ENCODE peak calls at places on chromosomes 12 and 14, in five cellular contexts. One of them, this sample, is unnamed.

GRCh38 chr12:6953417-6954315 is 2.5 kb downstream of the PTPN6 start:
- DNase-seq in H1: no peak
- DNase-seq in GM12878: peak; percentile 95
- DNase-seq in HepG2: no peak
- DNase-seq in NT2/D1: no peak
- DNase-seq in this sample: no peak

GRCh38 chr12:116697305-116698130 is 40.4 kb downstream of the SPRING1 start:
- DNase-seq in GM12878: no peak
- DNase-seq in HepG2: peak; percentile 57
- DNase-seq in H1: no peak
- DNase-seq in NT2/D1: peak; percentile 56
- DNase-seq in this sample: peak; percentile 55

GRCh38 chr12:40063424-40063823 is 42.5 kb downstream of the SLC2A13 start:
- DNase-seq in GM12878: no peak
- DNase-seq in HepG2: no peak
- DNase-seq in NT2/D1: no peak
- DNase-seq in H1: no peak
- DNase-seq in this sample: no peak

GRCh38 chr12:121926874-121927706 is 8.7 kb downstream of the CFAP251 start:
- DNase-seq in NT2/D1: no peak
- DNase-seq in GM12878: peak; percentile 33
- DNase-seq in H1: no peak
- DNase-seq in HepG2: no peak
- DNase-seq in this sample: no peak

GRCh38 chr12:93137656-93138612 is 208.8 kb upstream of the EEA1 start:
- DNase-seq in NT2/D1: no peak
- DNase-seq in GM12878: no peak
- DNase-seq in H1: no peak
- DNase-seq in HepG2: no peak
- DNase-seq in this sample: no peak

GRCh38 chr12:113463746-113464743 is 7.6 kb downstream of the LHX5 start:
- DNase-seq in HepG2: no peak
- DNase-seq in NT2/D1: no peak
- DNase-seq in H1: no peak
- DNase-seq in GM12878: no peak
- DNase-seq in this sample: no peak

GRCh38 chr12:89357297-89357730 is 5.0 kb upstream of the DUSP6 start:
- DNase-seq in NT2/D1: no peak
- DNase-seq in GM12878: no peak
- DNase-seq in H1: no peak
- DNase-seq in HepG2: peak; percentile 72
- DNase-seq in this sample: no peak

GRCh38 chr12:100401660-100402059 is 44.8 kb downstream of the SLC17A8 start:
- DNase-seq in NT2/D1: no peak
- DNase-seq in H1: no peak
- DNase-seq in HepG2: no peak
- DNase-seq in GM12878: no peak
- DNase-seq in this sample: no peak

GRCh38 chr12:112111931-112112330 is 3.3 kb upstream of the NAA25 start:
- DNase-seq in H1: no peak
- DNase-seq in HepG2: no peak
- DNase-seq in NT2/D1: no peak
- DNase-seq in GM12878: no peak
- DNase-seq in this sample: no peak

GRCh38 chr12:112107306-112107705 is 1.3 kb downstream of the NAA25 start:
- DNase-seq in NT2/D1: no peak
- DNase-seq in HepG2: no peak
- DNase-seq in H1: no peak
- DNase-seq in GM12878: no peak
- DNase-seq in this sample: no peak

GRCh38 chr12:112105891-112106290 is 2.7 kb downstream of the NAA25 start:
- DNase-seq in GM12878: no peak
- DNase-seq in NT2/D1: no peak
- DNase-seq in H1: no peak
- DNase-seq in HepG2: no peak
- DNase-seq in this sample: no peak

GRCh38 chr12:112103758-112104504 is 4.7 kb downstream of the NAA25 start:
- DNase-seq in H1: no peak
- DNase-seq in NT2/D1: no peak
- DNase-seq in GM12878: no peak
- DNase-seq in HepG2: no peak
- DNase-seq in this sample: no peak

GRCh38 chr12:112107728-112108447 is 695 bp downstream of the NAA25 start:
- DNase-seq in GM12878: no peak
- DNase-seq in NT2/D1: no peak
- DNase-seq in H1: no peak
- DNase-seq in HepG2: no peak
- DNase-seq in this sample: peak; percentile 39
- TF ChIP-seq SUZ12 in GM12878: no peak
- TF ChIP-seq SUZ12 in NT2/D1: no peak
- TF ChIP-seq SUZ12 in H1: no peak
- TF ChIP-seq SUZ12 in HepG2: no peak
- TF ChIP-seq SUZ12 in this sample: no peak

DNA sequence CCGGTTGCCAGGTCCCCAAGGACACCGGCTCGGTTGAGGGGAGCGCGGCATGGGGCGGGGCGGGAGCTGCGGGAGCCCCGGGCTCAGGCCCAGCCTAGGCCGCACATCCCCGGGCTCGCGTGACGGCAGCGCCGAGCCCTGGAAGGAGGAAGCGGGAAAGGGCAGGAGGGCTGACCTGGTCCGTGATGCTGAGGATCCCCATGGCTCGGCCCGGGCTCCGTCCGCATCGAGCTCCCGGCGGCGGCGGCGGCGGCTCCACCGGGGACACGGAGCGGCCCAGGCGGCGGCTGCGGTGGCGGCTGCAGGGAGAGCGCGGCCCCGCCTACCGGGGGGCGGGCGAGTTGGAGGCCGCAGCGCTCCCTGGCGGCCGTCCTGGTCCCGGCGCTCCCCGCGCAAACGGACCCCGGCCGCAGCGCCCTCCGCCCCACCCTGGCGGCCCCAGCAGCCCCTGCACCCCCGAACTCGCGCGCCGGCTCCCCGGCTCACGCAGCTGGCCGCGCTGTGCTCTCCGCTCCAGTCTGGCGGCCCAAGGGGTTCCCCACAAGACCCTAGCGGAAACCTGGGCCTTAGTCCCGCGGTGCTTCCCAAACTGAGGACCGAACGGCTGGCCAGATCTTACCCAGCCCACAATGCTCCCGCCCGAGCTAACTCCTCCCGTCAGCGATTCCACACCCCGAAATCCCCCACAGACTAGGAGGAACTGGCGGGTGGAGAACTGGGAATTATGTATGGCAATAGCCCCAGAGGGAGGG is at the start of gene ANKRD52:
- DNase-seq in GM12878: no peak
- DNase-seq in NT2/D1: peak; percentile 60
- DNase-seq in HepG2: peak; percentile 26
- DNase-seq in H1: no peak
- DNase-seq in this sample: peak; percentile 91
- TF ChIP-seq SUZ12 in GM12878: no peak
- TF ChIP-seq SUZ12 in NT2/D1: no peak
- TF ChIP-seq SUZ12 in HepG2: no peak
- TF ChIP-seq SUZ12 in H1: no peak
- TF ChIP-seq SUZ12 in this sample: no peak

GRCh38 chr14:63438065-63438757 is 105.0 kb downstream of the PPP2R5E start:
- DNase-seq in NT2/D1: peak; percentile 2
- DNase-seq in GM12878: no peak
- DNase-seq in H1: no peak
- DNase-seq in HepG2: peak; percentile 9
- DNase-seq in this sample: no peak
- TF ChIP-seq SUZ12 in NT2/D1: no peak
- TF ChIP-seq SUZ12 in GM12878: no peak
- TF ChIP-seq SUZ12 in H1: no peak
- TF ChIP-seq SUZ12 in HepG2: no peak
- TF ChIP-seq SUZ12 in this sample: no peak

GRCh38 chr14:37275963-37276362 is 78.2 kb downstream of the MIPOL1 start:
- DNase-seq in HepG2: no peak
- DNase-seq in NT2/D1: no peak
- DNase-seq in H1: no peak
- DNase-seq in GM12878: no peak
- DNase-seq in this sample: no peak

GRCh38 chr14:37270629-37271028 is 72.9 kb downstream of the MIPOL1 start:
- DNase-seq in NT2/D1: no peak
- DNase-seq in GM12878: no peak
- DNase-seq in H1: no peak
- DNase-seq in HepG2: peak; percentile 42
- DNase-seq in this sample: no peak

GRCh38 chr14:37274652-37275051 is 76.9 kb downstream of the MIPOL1 start:
- DNase-seq in GM12878: no peak
- DNase-seq in HepG2: no peak
- DNase-seq in H1: no peak
- DNase-seq in NT2/D1: no peak
- DNase-seq in this sample: no peak

DNA sequence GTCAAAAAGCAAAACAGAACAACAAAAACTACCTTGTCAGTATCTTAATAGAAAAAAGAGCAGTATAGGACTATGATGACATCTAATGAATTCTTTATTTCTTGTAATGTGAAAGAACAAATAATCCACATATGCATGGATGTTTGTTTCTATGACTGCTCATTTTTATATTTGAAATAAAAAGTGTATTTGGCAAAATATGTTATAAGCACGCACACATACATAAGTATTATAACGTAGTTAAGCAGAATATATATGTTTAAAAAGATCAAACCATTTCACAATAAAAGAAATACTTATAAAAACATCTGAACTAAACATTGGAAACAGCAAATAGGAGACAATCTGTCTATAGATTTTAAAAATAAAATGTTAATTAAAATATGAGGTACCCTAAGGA is 74.8 kb downstream of the MIPOL1 start:
- DNase-seq in NT2/D1: no peak
- DNase-seq in HepG2: no peak
- DNase-seq in H1: no peak
- DNase-seq in GM12878: no peak
- DNase-seq in this sample: no peak
- TF ChIP-seq SUZ12 in NT2/D1: no peak
- TF ChIP-seq SUZ12 in HepG2: no peak
- TF ChIP-seq SUZ12 in H1: no peak
- TF ChIP-seq SUZ12 in GM12878: no peak
- TF ChIP-seq SUZ12 in this sample: no peak

GRCh38 chr12:109591041-109591440 is 17.4 kb downstream of the MVK start:
- DNase-seq in NT2/D1: no peak
- DNase-seq in GM12878: no peak
- DNase-seq in H1: no peak
- DNase-seq in HepG2: no peak
- DNase-seq in this sample: no peak
- TF ChIP-seq SUZ12 in NT2/D1: no peak
- TF ChIP-seq SUZ12 in GM12878: no peak
- TF ChIP-seq SUZ12 in H1: no peak
- TF ChIP-seq SUZ12 in HepG2: no peak
- TF ChIP-seq SUZ12 in this sample: no peak

DNA sequence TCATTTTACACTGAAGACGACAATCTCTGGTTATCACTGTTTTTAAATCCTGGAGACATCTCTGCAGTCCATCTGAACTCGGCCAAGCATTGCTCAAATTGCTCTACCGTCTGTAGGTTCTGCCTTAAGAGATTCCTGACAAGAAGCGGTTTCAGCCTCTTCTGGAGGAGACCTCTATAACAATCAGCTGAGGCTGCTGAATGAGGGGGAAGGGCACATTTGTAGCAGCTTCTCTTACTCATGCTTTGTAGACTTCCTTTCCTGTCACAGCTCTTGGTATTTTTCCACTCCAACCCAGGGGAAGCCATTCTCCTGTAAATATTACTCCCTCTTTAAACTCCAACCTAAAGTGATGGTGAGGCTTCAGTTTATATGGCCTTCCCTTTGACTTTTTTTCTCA is 3.0 kb downstream of the ARG2 start:
- DNase-seq in NT2/D1: no peak
- DNase-seq in GM12878: no peak
- DNase-seq in H1: no peak
- DNase-seq in HepG2: peak; percentile 85
- DNase-seq in this sample: peak; percentile 32
- TF ChIP-seq SUZ12 in NT2/D1: no peak
- TF ChIP-seq SUZ12 in GM12878: no peak
- TF ChIP-seq SUZ12 in H1: no peak
- TF ChIP-seq SUZ12 in HepG2: no peak
- TF ChIP-seq SUZ12 in this sample: no peak

GRCh38 chr14:68464716-68465115 is 328.2 kb downstream of the ZFP36L1 start:
- DNase-seq in GM12878: no peak
- DNase-seq in H1: no peak
- DNase-seq in NT2/D1: no peak
- DNase-seq in HepG2: no peak
- DNase-seq in this sample: no peak
- TF ChIP-seq SUZ12 in GM12878: no peak
- TF ChIP-seq SUZ12 in H1: no peak
- TF ChIP-seq SUZ12 in NT2/D1: no peak
- TF ChIP-seq SUZ12 in HepG2: no peak
- TF ChIP-seq SUZ12 in this sample: no peak

GRCh38 chr12:109109756-109110350 is 6.5 kb upstream of the ACACB start:
- DNase-seq in HepG2: no peak
- DNase-seq in H1: no peak
- DNase-seq in NT2/D1: no peak
- DNase-seq in GM12878: no peak
- DNase-seq in this sample: no peak

GRCh38 chr12:109112720-109113465 is 3.5 kb upstream of the ACACB start:
- DNase-seq in NT2/D1: no peak
- DNase-seq in GM12878: no peak
- DNase-seq in H1: no peak
- DNase-seq in HepG2: peak; percentile 29
- DNase-seq in this sample: no peak

GRCh38 chr12:109113661-109114321 is 2.6 kb upstream of the ACACB start:
- DNase-seq in H1: no peak
- DNase-seq in NT2/D1: no peak
- DNase-seq in GM12878: no peak
- DNase-seq in HepG2: peak; percentile 5
- DNase-seq in this sample: no peak

GRCh38 chr12:109114644-109115043 is 1.7 kb upstream of the ACACB start:
- DNase-seq in H1: no peak
- DNase-seq in NT2/D1: no peak
- DNase-seq in HepG2: no peak
- DNase-seq in GM12878: no peak
- DNase-seq in this sample: no peak

DNA sequence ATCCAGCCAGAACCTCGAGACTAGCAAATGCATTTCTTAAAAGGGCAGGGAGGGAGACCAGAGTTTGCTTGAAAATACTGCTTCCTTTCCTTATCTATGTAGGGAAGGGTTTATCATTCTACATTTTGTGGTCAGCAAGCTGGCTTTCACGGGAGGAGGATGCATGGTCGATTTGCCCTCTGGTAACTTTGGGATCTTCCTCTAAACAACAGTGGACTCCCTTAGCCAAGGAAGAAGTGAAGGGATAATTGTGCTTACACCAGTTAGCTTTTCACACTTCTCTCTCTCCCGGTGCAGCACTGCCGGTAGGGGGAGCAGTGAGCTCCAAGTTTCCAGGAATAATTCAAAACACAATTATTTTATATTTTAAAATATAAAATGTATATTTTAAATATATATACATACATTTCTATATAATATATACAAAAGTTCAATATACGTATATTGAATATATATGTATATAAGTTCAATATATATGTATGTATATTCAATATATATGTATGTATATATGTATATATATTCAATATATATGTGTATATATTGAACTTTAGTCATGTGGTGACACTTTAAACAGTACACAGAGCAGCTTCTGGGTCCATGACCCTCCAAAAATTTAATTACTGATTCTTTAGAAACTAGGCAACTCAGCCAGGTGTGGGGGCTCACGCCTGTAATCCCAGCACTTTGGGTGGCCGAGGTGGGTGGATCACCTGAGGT is 4.5 kb upstream of the ACACB start:
- DNase-seq in NT2/D1: no peak
- DNase-seq in GM12878: no peak
- DNase-seq in HepG2: peak; percentile 45
- DNase-seq in H1: no peak
- DNase-seq in this sample: peak; percentile 55
- TF ChIP-seq SUZ12 in NT2/D1: no peak
- TF ChIP-seq SUZ12 in GM12878: no peak
- TF ChIP-seq SUZ12 in HepG2: no peak
- TF ChIP-seq SUZ12 in H1: no peak
- TF ChIP-seq SUZ12 in this sample: no peak

This sample was measured in HEK293T.